ENCODE peak calls at places on chromosome 9, in six cellular contexts. G, S, C, P, B and I are unnamed samples.

GRCh38 chr9:133066181-133066983 is 4.6 kb downstream of the CEL start:
- DNase-seq in P (no peak), C (no peak), B (no peak), G (no peak), S (no peak), I (no peak)

GRCh38 chr9:37353791-37354190 is 68.7 kb upstream of the GRHPR start:
- DNase-seq in C (no peak), G (no peak), P (no peak), B (no peak), S (no peak), I (no peak)

GRCh38 chr9:84405666-84406065 is 65.1 kb upstream of the SLC28A3 start:
- DNase-seq in G (no peak), C (no peak), P (no peak), S (no peak), B (no peak), I (no peak)

GRCh38 chr9:132164604-132165362 is 2.9 kb downstream of the NTNG2 start:
- DNase-seq in C (no peak), S (no peak), B (no peak), G (no peak), P (no peak), I (no peak)

GRCh38 chr9:78900500-78900899 is 603.6 kb downstream of the PSAT1 start:
- DNase-seq in B (no peak), C (no peak), S (no peak), P (no peak), G (no peak), I (no peak)

GRCh38 chr9:4579011-4579410 is 83.1 kb upstream of the PLPP6 start:
- DNase-seq in P (no peak), S (no peak), C (no peak), B (no peak), G (no peak), I (no peak)

GRCh38 chr9:98451576-98451975 is 196.1 kb upstream of the TBC1D2 start:
- DNase-seq in C (no peak), B (no peak), S (no peak), G (no peak), P (no peak), I (no peak)

GRCh38 chr9:119905706-119906105 is 536.5 kb upstream of the BRINP1 start:
- DNase-seq in S (no peak), B (no peak), C (no peak), G (no peak), P (no peak), I (no peak)

GRCh38 chr9:70177121-70177520 is 81.7 kb upstream of the SMC5 start:
- DNase-seq in S (no peak), G (no peak), P (no peak), C (no peak), B (no peak), I (no peak)

GRCh38 chr9:27344776-27345175 is 47.8 kb upstream of the EQTN start:
- DNase-seq in C (no peak), S (no peak), P (no peak), B (no peak), G (no peak), I (no peak)

GRCh38 chr9:19701991-19702390 is 86.8 kb downstream of the SLC24A2 start:
- DNase-seq in P (no peak), G (no peak), B (no peak), S (no peak), C (no peak), I (no peak)

GRCh38 chr9:123283048-123283408 is 14.6 kb upstream of the STRBP start:
- DNase-seq in S (no peak), G (no peak), P (no peak), C (no peak), B (no peak), I (no peak)

GRCh38 chr9:90698874-90699440 is 56.3 kb upstream of the DIRAS2 start:
- DNase-seq in S (no peak), G (no peak), P (no peak), B (no peak), C (no peak), I (no peak)

GRCh38 chr9:85215416-85215815 is 526.3 kb downstream of the AGTPBP1 start:
- DNase-seq in P (no peak), S (no peak), B (no peak), G (no peak), C (no peak), I (no peak)

GRCh38 chr9:117734523-117735314 is 30.5 kb downstream of the TLR4 start:
- DNase-seq in P (no peak), S (no peak), C (no peak), B (no peak), G (no peak), I (no peak)

GRCh38 chr9:18238752-18239151 is 235.2 kb upstream of the ADAMTSL1 start:
- DNase-seq in B (peak), C (no peak), P (no peak), S (no peak), G (no peak), I (no peak)

GRCh38 chr9:95073042-95073607 is 244.4 kb downstream of the FANCC start:
- DNase-seq in C (no peak), P (no peak), G (peak), S (no peak), B (no peak), I (peak)

GRCh38 chr9:108150736-108151135 is 661.2 kb upstream of the KLF4 start:
- DNase-seq in B (peak), C (no peak), P (no peak), G (no peak), S (no peak), I (no peak)

GRCh38 chr9:129568560-129569505 is 52.1 kb downstream of the C9orf50 start:
- DNase-seq in B (no peak), S (no peak), C (no peak), G (peak), P (no peak), I (peak)

GRCh38 chr9:118809160-118809625 is 560.0 kb downstream of the BRINP1 start:
- DNase-seq in B (no peak), G (no peak), S (no peak), C (no peak), P (no peak), I (peak)

GRCh38 chr9:123353984-123354591 is 1.9 kb upstream of the CRB2 start:
- DNase-seq in S (no peak), G (peak), P (no peak), C (peak), B (peak), I (peak)

GRCh38 chr9:93908591-93909241 is 46.4 kb downstream of the BARX1 start:
- DNase-seq in P (no peak), B (no peak), C (no peak), S (no peak), G (no peak), I (no peak)

GRCh38 chr9:26746357-26747072 is 146.1 kb downstream of the CAAP1 start:
- DNase-seq in G (peak), B (peak), S (peak), P (no peak), C (peak), I (peak)

GRCh38 chr9:131179561-131180219 is 54.3 kb downstream of the NUP214 start:
- DNase-seq in G (no peak), C (no peak), S (peak), P (no peak), B (peak), I (no peak)

GRCh38 chr9:34629492-34629809 is 585 bp upstream of the ARID3C start:
- DNase-seq in B (no peak), S (no peak), P (no peak), C (no peak), G (no peak), I (no peak)
- TF ChIP-seq EZH2 in B (no peak), S (no peak), P (no peak), C (no peak), G (no peak), I (no peak)

GRCh38 chr9:3521961-3522360 is 3.8 kb downstream of the RFX3 start:
- DNase-seq in G (no peak), S (no peak), C (no peak), P (no peak), B (no peak), I (no peak)
- TF ChIP-seq POLR2AphosphoS5 in G (no peak), S (no peak), C (no peak), P (no peak), B (no peak), I (no peak)

GRCh38 chr9:121736147-121736721 is 84.8 kb downstream of the DAB2IP start:
- DNase-seq in C (no peak), B (no peak), G (peak), P (no peak), S (no peak), I (peak)
- TF ChIP-seq EZH2 in C (no peak), B (no peak), G (no peak), P (no peak), S (no peak), I (no peak)

GRCh38 chr9:87678650-87679355 is 47.1 kb upstream of the CTSL start:
- DNase-seq in B (peak), G (peak), S (no peak), P (peak), C (peak), I (peak)
- TF ChIP-seq POLR2AphosphoS5 in B (no peak), G (no peak), S (no peak), P (no peak), C (no peak), I (no peak)

GRCh38 chr9:124503713-124504529 is 3.3 kb downstream of the NR5A1 start:
- DNase-seq in P (no peak), G (no peak), C (no peak), S (no peak), B (no peak), I (peak)
- TF ChIP-seq EZH2 in P (peak), G (no peak), C (no peak), S (no peak), B (peak), I (peak)

GRCh38 chr9:24245988-24246387 is 299.7 kb downstream of the IZUMO3 start:
- DNase-seq in P (no peak), S (no peak), C (peak), G (no peak), B (no peak), I (peak)
- TF ChIP-seq POLR2AphosphoS5 in P (no peak), S (no peak), C (no peak), G (no peak), B (no peak), I (no peak)

GRCh38 chr9:21969011-21969935 is 24.9 kb downstream of the CDKN2A start:
- DNase-seq in P (no peak), C (no peak), S (no peak), B (no peak), G (no peak), I (peak)
- TF ChIP-seq EZH2 in P (no peak), C (no peak), S (no peak), B (peak), G (no peak), I (peak)

DNA sequence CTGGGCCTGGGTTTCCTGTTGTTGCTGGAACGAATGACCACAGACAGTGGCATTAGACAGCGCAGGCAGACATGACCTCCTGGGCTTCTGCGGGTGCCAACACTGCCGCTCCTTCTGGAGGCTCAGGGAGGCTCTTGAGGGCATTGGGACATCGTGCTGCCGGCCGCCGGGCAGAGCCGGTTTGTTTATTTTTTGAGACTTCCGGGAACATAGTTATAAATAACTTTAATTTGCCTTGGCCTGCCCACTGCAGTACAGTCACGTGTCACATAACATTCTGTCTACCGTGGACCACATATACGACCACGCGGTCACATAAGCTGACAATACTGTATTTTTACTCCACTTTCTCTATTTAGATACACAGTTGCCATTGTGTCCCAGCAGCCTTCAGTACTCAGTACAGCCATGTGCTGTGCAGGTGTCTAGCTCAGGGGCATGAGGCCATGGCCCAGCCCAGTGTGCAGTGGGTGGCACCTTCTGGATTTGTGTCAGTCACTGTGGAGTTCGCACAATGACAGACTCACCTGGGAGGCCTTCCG is 8.2 kb upstream of the TOR4A start:
- DNase-seq in C (no peak), S (peak), B (peak), P (no peak), G (no peak), I (no peak)
- TF ChIP-seq POLR2AphosphoS5 in C (no peak), S (no peak), B (peak), P (no peak), G (no peak), I (no peak)

GRCh38 chr9:97220894-97221477 is 86.5 kb upstream of the CCDC180 start:
- DNase-seq in P (no peak), B (no peak), C (no peak), S (no peak), G (no peak), I (peak)
- TF ChIP-seq EZH2 in P (no peak), B (peak), C (no peak), S (no peak), G (no peak), I (no peak)